ENCODE peak calls at places on chromosomes 1 and 21, in six cellular contexts. Y is ovary, V is psoas muscle, T is left lung, D is astrocyte, F is PC-3. H is an unnamed sample.

GRCh38 chr1:34928865-34929496 is 469 bp downstream of the DLGAP3 start:
- DNase-seq in Y (no peak), V (no peak), T (no peak), D (no peak), F (no peak), H (no peak)

GRCh38 chr1:28740118-28740517 is 3.4 kb downstream of the YTHDF2 start:
- DNase-seq in Y (no peak), V (no peak), T (no peak), D (no peak), F (no peak), H (no peak)

GRCh38 chr1:207878939-207879338 is 32.0 kb downstream of the CD34 start:
- DNase-seq in Y (no peak), V (no peak), T (no peak), D (no peak), F (no peak), H (no peak)

GRCh38 chr1:39902121-39902807 is 547 bp upstream of the MYCL start:
- DNase-seq in Y (peak), V (peak), T (peak), D (no peak), F (peak), H (no peak)

GRCh38 chr1:7224644-7225043 is 439.4 kb downstream of the CAMTA1 start:
- DNase-seq in Y (no peak), V (no peak), T (no peak), D (no peak), F (peak), H (no peak)

GRCh38 chr1:212605441-212605976 is 3.1 kb upstream of the ATF3 start:
- DNase-seq in Y (no peak), V (no peak), T (no peak), D (peak), F (no peak), H (no peak)

GRCh38 chr1:156750932-156751723 is at the start of gene HDGF:
- DNase-seq in Y (peak), V (peak), T (no peak), D (no peak), F (no peak), H (peak)

GRCh38 chr1:17984510-17985085 is 123.0 kb upstream of the IGSF21 start:
- DNase-seq in Y (no peak), V (no peak), T (no peak), D (peak), F (peak), H (no peak)

DNA sequence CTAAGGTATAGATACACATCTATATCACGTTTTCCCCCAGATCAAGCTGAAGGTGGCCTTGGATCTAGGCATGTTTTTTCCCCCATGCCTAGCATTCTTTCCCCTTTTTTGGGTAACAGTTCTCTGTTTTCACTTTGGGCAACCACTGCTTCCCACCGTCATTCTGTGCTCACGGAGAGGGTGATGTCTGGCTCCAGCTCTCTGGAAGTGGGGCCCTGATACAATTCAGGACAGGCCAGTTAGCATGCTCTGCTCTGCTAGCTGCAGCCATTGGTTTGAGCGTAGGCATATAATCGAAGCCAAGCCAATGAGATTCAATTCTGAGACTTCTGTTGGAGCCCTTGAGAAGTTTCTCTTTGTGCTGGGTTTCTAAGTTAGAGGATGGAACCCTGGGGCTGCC is 2.1 kb upstream of the RNF186 start:
- DNase-seq in Y (no peak), V (no peak), T (no peak), D (no peak), F (no peak), H (no peak)
- H3K27ac ChIP-seq in Y (no peak), V (no peak), T (no peak), D (no peak), F (no peak), H (no peak)

GRCh38 chr1:246609632-246610031 is 43.4 kb downstream of the CNST start:
- DNase-seq in Y (no peak), V (no peak), T (no peak), D (no peak), F (peak), H (no peak)

GRCh38 chr1:246607466-246607865 is 41.2 kb downstream of the CNST start:
- DNase-seq in Y (no peak), V (no peak), T (peak), D (no peak), F (no peak), H (no peak)

GRCh38 chr1:246613131-246613758 is 47.0 kb downstream of the CNST start:
- DNase-seq in Y (no peak), V (no peak), T (no peak), D (no peak), F (no peak), H (no peak)

DNA sequence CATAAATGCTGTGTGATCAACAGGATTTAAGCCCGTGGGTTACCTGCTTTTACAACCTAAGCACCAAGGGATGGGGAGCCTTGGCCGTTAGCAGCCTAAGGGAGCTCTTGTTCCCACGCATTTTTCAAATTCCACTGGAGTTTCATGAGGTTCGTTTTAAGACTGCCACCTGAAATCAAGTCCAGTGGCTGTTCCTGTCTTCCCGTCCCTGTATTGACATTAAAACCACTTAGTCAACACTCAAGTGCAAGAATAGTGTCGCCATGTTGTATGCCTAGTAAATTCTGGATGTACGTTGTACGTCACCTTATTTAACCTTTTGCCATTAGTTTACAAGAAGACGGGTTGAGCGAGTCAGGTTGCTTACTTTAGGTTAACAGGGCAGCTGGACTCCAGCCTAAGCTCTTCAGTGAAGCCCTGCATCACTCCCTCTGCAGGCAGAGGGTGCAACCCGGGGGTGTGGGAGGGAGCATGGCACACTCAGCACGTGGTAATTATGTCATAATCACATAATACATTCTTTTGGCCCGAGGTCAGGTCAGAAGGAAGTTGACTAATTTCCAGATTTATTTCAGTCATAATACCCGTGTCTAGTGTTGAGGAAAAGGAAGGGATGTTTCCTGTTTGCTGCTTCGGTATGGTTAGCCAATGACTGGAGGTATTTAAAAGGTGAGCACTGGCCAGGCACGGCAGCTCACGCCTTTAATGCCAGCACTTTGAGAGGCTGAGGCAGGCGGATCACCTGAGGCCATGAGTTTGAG is 42.5 kb downstream of the CNST start:
- DNase-seq in Y (peak), V (peak), T (peak), D (peak), F (peak), H (no peak)
- TF ChIP-seq CTCF in Y (no peak), V (peak), T (no peak), D (no peak), F (peak), H (no peak)

GRCh38 chr1:110979154-110979553 is 15.4 kb upstream of the LRIF1 start:
- DNase-seq in Y (no peak), V (no peak), T (no peak), D (no peak), F (no peak), H (no peak)

GRCh38 chr1:110975265-110975664 is 11.5 kb upstream of the LRIF1 start:
- DNase-seq in Y (no peak), V (no peak), T (no peak), D (no peak), F (no peak), H (no peak)

GRCh38 chr1:110976089-110976488 is 12.4 kb upstream of the LRIF1 start:
- DNase-seq in Y (no peak), V (no peak), T (no peak), D (no peak), F (peak), H (no peak)
- H3K27ac ChIP-seq in Y (no peak), V (no peak), T (no peak), D (no peak), F (no peak), H (no peak)

GRCh38 chr21:30958737-30959136 is 77.4 kb upstream of the KRTAP11-1 start:
- DNase-seq in Y (no peak), V (no peak), T (no peak), D (no peak), F (no peak), H (no peak)

DNA sequence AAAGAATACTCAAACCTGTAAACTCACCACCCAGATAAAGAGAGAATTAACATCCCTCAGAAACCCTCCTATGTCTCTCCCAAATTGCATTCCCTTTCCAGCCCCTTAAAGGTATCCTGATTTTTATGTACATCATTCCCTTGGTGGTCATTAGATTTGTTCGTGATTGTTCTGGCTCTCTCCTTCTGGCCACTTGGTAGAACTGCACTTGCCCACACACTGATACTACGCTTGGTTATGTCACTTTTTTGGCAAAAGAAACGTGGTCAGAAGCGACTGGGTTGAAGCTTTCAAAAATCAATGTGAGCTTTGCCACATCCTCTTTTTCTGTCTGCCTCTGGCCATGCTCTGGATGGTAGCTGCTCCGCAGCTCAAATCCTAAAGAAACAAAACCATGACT is 76.3 kb downstream of the KRTAP19-8 start:
- DNase-seq in Y (no peak), V (no peak), T (no peak), D (no peak), F (peak), H (no peak)
- TF ChIP-seq CTCF in Y (no peak), V (no peak), T (no peak), D (no peak), F (peak), H (no peak)

DNA sequence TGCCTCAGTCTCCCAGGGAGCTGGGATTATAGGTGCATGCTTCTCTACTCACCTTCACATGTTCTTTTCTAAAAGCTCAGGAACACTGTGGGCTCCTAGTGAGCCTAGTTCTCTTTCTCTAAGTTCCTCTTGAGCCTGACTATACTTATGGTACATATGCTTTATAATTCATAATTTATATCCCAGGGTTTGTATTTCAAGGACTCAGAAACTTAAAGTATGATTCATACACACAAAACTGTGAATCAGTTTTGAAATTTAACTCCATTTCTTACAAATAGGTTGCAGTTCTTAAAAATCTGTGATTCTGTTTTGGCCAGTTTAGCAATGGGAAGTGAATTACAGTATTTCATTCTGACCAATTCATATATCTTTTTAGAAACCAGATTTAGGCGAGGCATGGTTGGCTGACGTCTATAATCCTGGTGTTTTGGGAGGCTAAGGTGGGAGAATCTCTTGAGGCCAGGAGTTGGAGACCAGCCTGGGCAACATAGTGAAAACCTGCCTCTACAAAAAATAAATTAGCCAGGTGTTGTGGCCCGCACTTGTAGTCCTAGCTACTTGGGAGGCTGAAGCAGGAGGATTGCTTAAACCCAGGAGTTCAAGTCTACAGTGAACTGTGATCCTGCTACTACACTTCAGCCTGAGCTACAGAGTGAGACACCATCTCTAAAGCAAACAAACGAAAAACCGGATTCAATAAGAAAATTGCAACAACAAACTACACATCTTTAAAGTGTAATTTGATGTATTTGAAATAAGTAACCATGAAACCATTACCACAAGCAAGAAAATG is 15.6 kb downstream of the RASAL2 start:
- DNase-seq in Y (no peak), V (no peak), T (no peak), D (no peak), F (peak), H (no peak)
- H3K27ac ChIP-seq in Y (no peak), V (no peak), T (no peak), D (no peak), F (peak), H (no peak)

DNA sequence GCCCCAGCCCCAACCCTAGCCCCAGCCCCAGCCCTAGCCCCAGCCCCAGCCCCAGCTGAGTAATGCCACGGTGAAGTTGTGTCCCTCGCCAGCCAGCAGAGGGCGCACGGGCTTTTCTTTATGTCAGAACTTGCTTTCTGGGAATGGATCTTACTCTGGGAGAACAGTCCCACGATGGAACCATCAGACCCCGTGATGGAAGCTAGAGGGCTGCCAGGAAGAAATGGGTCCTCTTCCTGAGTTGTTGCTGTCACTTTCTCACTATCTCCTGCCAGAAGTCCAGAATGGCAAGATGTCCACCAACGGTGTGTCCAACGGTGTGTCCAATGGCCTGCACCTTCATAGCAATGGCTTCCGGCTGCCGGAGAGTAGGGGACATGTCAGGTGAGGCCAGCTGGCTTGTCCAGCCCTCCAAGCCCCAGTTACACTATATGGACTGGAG is 25.2 kb upstream of the TMEM222 start:
- DNase-seq in Y (peak), V (peak), T (peak), D (peak), F (peak), H (no peak)
- TF ChIP-seq CTCF in Y (no peak), V (peak), T (peak), D (peak), F (peak), H (peak)

H was measured in coronary artery.